ENCODE peak calls at places on chromosomes 6 and 20, in four cellular contexts. B, Q, R and X are unnamed samples.

GRCh38 chr6:7916959-7917358 is 6.4 kb upstream of the TXNDC5 start:
- DNase-seq in B (no peak), Q (no peak), R (no peak), X (no peak)

GRCh38 chr6:122747573-122747972 is 31.9 kb upstream of the FABP7 start:
- DNase-seq in B (no peak), Q (no peak), R (no peak), X (no peak)

GRCh38 chr6:36298037-36298436 is 28.2 kb downstream of the PNPLA1 start:
- DNase-seq in B (no peak), Q (no peak), R (no peak), X (no peak)

GRCh38 chr6:32203435-32204267 is 11.2 kb upstream of the GPSM3 start:
- DNase-seq in B (no peak), Q (no peak), R (no peak), X (no peak)

GRCh38 chr20:9602834-9603173 is 88.4 kb downstream of the LAMP5 start:
- DNase-seq in B (no peak), Q (no peak), R (no peak), X (no peak)

GRCh38 chr6:48048460-48049146 is 62.4 kb downstream of the PTCHD4 start:
- DNase-seq in B (no peak), Q (no peak), R (peak; percentile 6), X (no peak)

GRCh38 chr6:38517005-38517404 is 122.7 kb downstream of the BTBD9 start:
- DNase-seq in B (no peak), Q (no peak), R (peak; percentile 43), X (no peak)

GRCh38 chr6:116011520-116011919 is 49.2 kb downstream of the FRK start:
- DNase-seq in B (no peak), Q (peak; percentile 31), R (no peak), X (no peak)

GRCh38 chr6:109454483-109455160 is 950 bp downstream of the MICAL1 start:
- DNase-seq in B (peak; percentile 72), Q (peak; percentile 36), R (no peak), X (no peak)

GRCh38 chr6:159169193-159169555 is at the start of gene FNDC1:
- DNase-seq in B (peak; percentile 15), Q (peak; percentile 46), R (no peak), X (peak; percentile 79)

GRCh38 chr20:42567409-42567808 is 622.3 kb downstream of the PTPRT start:
- DNase-seq in B (no peak), Q (no peak), R (no peak), X (no peak)

GRCh38 chr20:642398-643174 is 10.4 kb downstream of the SRXN1 start:
- DNase-seq in B (no peak), Q (no peak), R (no peak), X (no peak)

GRCh38 chr6:44452725-44453124 is 65.2 kb downstream of the CDC5L start:
- DNase-seq in B (no peak), Q (no peak), R (peak; percentile 87), X (no peak)

GRCh38 chr20:5279661-5280060 is 37.1 kb downstream of the PROKR2 start:
- DNase-seq in B (no peak), Q (no peak), R (no peak), X (no peak)

GRCh38 chr20:21826946-21827345 is 121.5 kb downstream of the PAX1 start:
- DNase-seq in B (no peak), Q (no peak), R (no peak), X (no peak)

GRCh38 chr6:10837997-10838793 is at the start of gene MAK:
- DNase-seq in B (peak; percentile 79), Q (peak; percentile 77), R (peak; percentile 70), X (peak; percentile 90)